ENCODE peak calls at places on chromosomes 5 and 9, in four cellular contexts. J is pancreas, U is uterus, W is heart right ventricle. H is an unnamed sample. For H3K36me3, the result is how much of the 10 kb centered on the place peaks cover.

GRCh38 chr5:127844631-127845030 is 141.4 kb downstream of the CCDC192 start:
- DNase-seq in U (peak), W (peak), J (no peak), H (no peak)

GRCh38 chr9:137575382-137575724 is 3.4 kb downstream of the DPH7 start:
- DNase-seq in U (no peak), J (no peak), W (no peak), H (no peak)

GRCh38 chr9:37430841-37431597 is 8.5 kb downstream of the GRHPR start:
- DNase-seq in J (no peak), W (no peak), U (no peak), H (no peak)

GRCh38 chr5:119078870-119079269 is 8.0 kb downstream of the DMXL1 start:
- DNase-seq in J (no peak), W (no peak), U (no peak), H (no peak)

GRCh38 chr5:131671994-131672655 is 37.1 kb upstream of the RAPGEF6 start:
- DNase-seq in U (peak), W (no peak), J (no peak), H (no peak)

GRCh38 chr5:83277154-83277553 is 194.4 kb upstream of the VCAN start:
- DNase-seq in J (no peak), U (no peak), W (peak), H (no peak)

GRCh38 chr9:131590907-131591844 is 45.9 kb downstream of the PRRT1B start:
- DNase-seq in J (peak), U (peak), W (peak), H (peak)

GRCh38 chr9:131500939-131501541 is 1.7 kb upstream of the POMT1 start:
- DNase-seq in J (no peak), U (no peak), W (no peak), H (no peak)

GRCh38 chr5:150632305-150633160 is 7.9 kb upstream of the SYNPO start:
- DNase-seq in W (peak), J (no peak), U (no peak), H (no peak)

GRCh38 chr9:89817186-89817960 is 212.6 kb downstream of the GADD45G start:
- DNase-seq in U (peak), J (no peak), W (no peak), H (no peak)

GRCh38 chr9:135209852-135210251 is 122.4 kb downstream of the OLFM1 start:
- DNase-seq in U (no peak), W (no peak), J (no peak), H (no peak)

GRCh38 chr5:142881076-142881466 is 110.9 kb downstream of the ARHGAP26 start:
- DNase-seq in J (no peak), U (no peak), W (no peak), H (no peak)

GRCh38 chr9:95874989-95875304 is 544 bp upstream of the ERCC6L2 start:
- DNase-seq in J (peak), W (peak), U (peak), H (peak)

GRCh38 chr9:111843971-111844370 is 49.2 kb upstream of the SHOC1 start:
- DNase-seq in U (no peak), J (no peak), W (no peak), H (no peak)

GRCh38 chr9:103928452-103928851 is 165.7 kb upstream of the SMC2 start:
- DNase-seq in U (no peak), W (no peak), J (no peak), H (no peak)

GRCh38 chr9:20811872-20812271 is 127.8 kb downstream of the FOCAD start:
- DNase-seq in W (no peak), U (no peak), J (no peak), H (no peak)

GRCh38 chr9:77981332-77981731 is 50.3 kb downstream of the GNAQ start:
- DNase-seq in W (no peak), U (no peak), J (peak), H (no peak)

GRCh38 chr5:81776258-81776657 is 25.4 kb upstream of the SSBP2 start:
- DNase-seq in J (no peak), U (no peak), W (no peak), H (no peak)

GRCh38 chr5:113178073-113178779 is 201.6 kb downstream of the DCP2 start:
- DNase-seq in W (no peak), U (no peak), J (no peak), H (no peak)

GRCh38 chr9:35035851-35036701 is 36.3 kb downstream of the VCP start:
- DNase-seq in J (no peak), W (peak), U (peak), H (peak)

GRCh38 chr9:125547383-125547782 is 159.6 kb downstream of the MAPKAP1 start:
- DNase-seq in J (no peak), U (no peak), W (no peak), H (no peak)

GRCh38 chr5:75720882-75721281 is 3.6 kb upstream of the POC5 start:
- DNase-seq in U (no peak), J (no peak), W (no peak), H (no peak)

GRCh38 chr9:20224756-20225155 is 397.5 kb downstream of the MLLT3 start:
- DNase-seq in W (no peak), J (no peak), U (no peak), H (no peak)

GRCh38 chr9:130936285-130937117 is 2.5 kb downstream of the FIBCD1 start:
- DNase-seq in J (no peak), W (no peak), U (no peak), H (no peak)

GRCh38 chr5:140336388-140336787 is 10.0 kb downstream of the HBEGF start:
- DNase-seq in U (peak), J (no peak), W (peak), H (no peak)

GRCh38 chr5:140339636-140340035 is 6.8 kb downstream of the HBEGF start:
- DNase-seq in W (no peak), U (no peak), J (no peak), H (no peak)

GRCh38 chr5:140338336-140338735 is 8.1 kb downstream of the HBEGF start:
- DNase-seq in W (no peak), J (no peak), U (no peak), H (no peak)

GRCh38 chr5:140338918-140339317 is 7.5 kb downstream of the HBEGF start:
- DNase-seq in W (no peak), U (no peak), J (no peak), H (no peak)

GRCh38 chr5:140337880-140338279 is 8.5 kb downstream of the HBEGF start:
- DNase-seq in W (no peak), U (no peak), J (no peak), H (no peak)
- H3K36me3 ChIP-seq in W (under half), U (under half), J (under half), H (under half)

GRCh38 chr9:108779506-108779905 is 76.3 kb downstream of the ACTL7B start:
- DNase-seq in W (no peak), J (no peak), U (no peak), H (no peak)
- H3K36me3 ChIP-seq in W (under half), J (under half), U (under half), H (under half)

DNA sequence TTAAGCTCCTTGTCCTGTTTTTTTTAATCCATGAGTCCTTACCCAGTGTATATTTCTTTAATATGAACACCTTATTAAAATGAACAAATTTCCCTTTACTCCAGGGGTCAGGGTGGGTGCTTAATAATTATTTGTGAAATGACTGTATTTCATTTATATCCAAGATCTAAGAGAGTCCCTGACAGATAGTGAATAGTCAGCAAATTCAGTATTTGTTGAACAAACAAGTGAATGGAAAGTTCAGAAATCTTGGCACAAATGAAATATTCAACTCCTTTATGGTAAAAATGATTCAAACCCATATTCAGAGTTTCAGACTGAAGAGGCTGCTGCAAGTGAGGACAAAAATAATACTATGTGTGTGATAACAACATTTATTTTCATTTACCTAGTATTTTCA is 59.9 kb downstream of the ASTN2 start:
- DNase-seq in U (no peak), W (no peak), J (no peak), H (no peak)
- H3K36me3 ChIP-seq in U (under half), W (under half), J (under half), H (under half)

GRCh38 chr9:70142101-70142500 is 98.5 kb downstream of the MAMDC2 start:
- DNase-seq in J (no peak), U (no peak), W (no peak), H (no peak)
- H3K36me3 ChIP-seq in J (under half), U (under half), W (under half), H (under half)

GRCh38 chr9:127812936-127813675 is 10.4 kb downstream of the FPGS start:
- DNase-seq in J (no peak), U (no peak), W (no peak), H (no peak)

GRCh38 chr9:127810378-127811187 is 7.9 kb downstream of the FPGS start:
- DNase-seq in U (no peak), W (no peak), J (no peak), H (no peak)

GRCh38 chr9:127809562-127810377 is 7.1 kb downstream of the FPGS start:
- DNase-seq in U (no peak), J (no peak), W (peak), H (peak)

GRCh38 chr9:127813739-127814226 is 11.1 kb downstream of the FPGS start:
- DNase-seq in J (no peak), W (peak), U (no peak), H (no peak)

GRCh38 chr9:127812009-127812408 is 9.3 kb downstream of the FPGS start:
- DNase-seq in W (no peak), U (no peak), J (no peak), H (no peak)
- H3K36me3 ChIP-seq in W (half or more), U (under half), J (under half), H (half or more)

DNA sequence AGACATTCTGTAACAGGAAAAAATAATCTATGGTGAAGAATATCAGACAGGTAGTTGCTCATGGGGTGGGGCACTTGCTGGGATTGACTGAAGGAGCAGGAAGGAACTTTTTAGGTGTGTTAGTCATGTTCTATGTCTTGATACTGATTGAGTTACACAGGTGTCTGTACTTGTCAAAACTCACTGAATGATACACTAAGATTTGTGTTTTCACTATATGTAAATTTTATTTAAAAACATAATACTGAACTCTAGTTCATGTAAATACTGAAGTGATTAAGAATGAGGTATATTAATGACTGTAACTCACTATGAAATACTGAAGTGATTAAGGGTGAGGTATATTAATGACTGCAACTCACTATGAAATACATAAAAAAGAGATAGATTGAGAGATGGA is 28.5 kb downstream of the IL6ST start:
- DNase-seq in W (no peak), J (no peak), U (no peak), H (no peak)
- H3K36me3 ChIP-seq in W (under half), J (under half), U (under half), H (half or more)

GRCh38 chr9:120570296-120570695 is 9.7 kb downstream of the CDK5RAP2 start:
- DNase-seq in W (no peak), J (no peak), U (no peak), H (no peak)

GRCh38 chr9:120571443-120572257 is 8.3 kb downstream of the CDK5RAP2 start:
- DNase-seq in J (peak), W (peak), U (no peak), H (peak)

GRCh38 chr9:120567874-120568273 is 12.1 kb downstream of the CDK5RAP2 start:
- DNase-seq in J (no peak), U (no peak), W (no peak), H (no peak)

GRCh38 chr9:120568816-120569215 is 11.2 kb downstream of the CDK5RAP2 start:
- DNase-seq in U (no peak), J (no peak), W (no peak), H (no peak)

GRCh38 chr9:120569556-120569955 is 10.4 kb downstream of the CDK5RAP2 start:
- DNase-seq in U (no peak), J (no peak), W (no peak), H (no peak)
- H3K36me3 ChIP-seq in U (under half), J (under half), W (under half), H (half or more)

H was measured in lower lobe of right lung.